ENCODE peak calls at places on chromosomes 11 and 22, in seven cellular contexts. V is colonic mucosa; O is left cardiac atrium; R is GM03348; U is skeletal muscle cell; D is activated effector memory CD4-positive, alpha-beta T cell treated with anti-CD3 and anti-CD28 coated beads, Interleukin-2, amount 50 U/mL, for 16 hours; H is heart left ventricle. K is an unnamed sample.

GRCh38 chr11:65180877-65181568 is 705 bp upstream of the CAPN1 start:
- DNase-seq in R (peak; percentile 91), U (no peak), V (peak; percentile 64), O (peak; percentile 62), H (peak; percentile 51), D (peak; percentile 86), K (no peak)

GRCh38 chr11:693415-693831 is 1.6 kb downstream of the DEAF1 start:
- DNase-seq in H (no peak), D (no peak), O (no peak), U (no peak), R (peak; percentile 43), V (no peak), K (no peak)

GRCh38 chr22:36252754-36253522 is at the start of gene APOL1:
- DNase-seq in D (peak; percentile 77), O (no peak), H (peak; percentile 73), V (peak; percentile 71), R (peak; percentile 40), U (no peak), K (no peak)

GRCh38 chr11:34251640-34251980 is 106.2 kb downstream of the ABTB2 start:
- DNase-seq in R (peak; percentile 57), U (no peak), H (no peak), D (no peak), O (no peak), V (no peak), K (no peak)

GRCh38 chr11:67372993-67373915 is at the start of gene CLCF1:
- DNase-seq in O (peak; percentile 80), V (peak; percentile 71), H (peak; percentile 76), R (peak; percentile 94), U (peak; percentile 71), D (peak; percentile 91), K (no peak)

GRCh38 chr11:129729823-129730222 is 85.8 kb upstream of the TMEM45B start:
- DNase-seq in U (no peak), R (no peak), H (no peak), V (no peak), O (no peak), D (no peak), K (no peak)

GRCh38 chr11:13347901-13348300 is 70.3 kb downstream of the BMAL1 start:
- DNase-seq in U (no peak), H (no peak), D (no peak), R (no peak), O (no peak), V (no peak), K (no peak)

GRCh38 chr11:79425463-79425862 is 15.4 kb downstream of the TENM4 start:
- DNase-seq in U (no peak), H (no peak), R (no peak), V (no peak), O (no peak), D (no peak), K (no peak)

GRCh38 chr22:34800265-34800664 is 265.7 kb upstream of the ISX start:
- DNase-seq in V (no peak), R (peak; percentile 6), O (no peak), D (no peak), U (peak; percentile 24), H (peak; percentile 8), K (no peak)

GRCh38 chr11:11163669-11164377 is 189.2 kb downstream of the CSNK2A3 start:
- DNase-seq in D (no peak), V (no peak), H (no peak), U (no peak), O (no peak), R (no peak), K (no peak)

GRCh38 chr11:119258180-119258579 is 52.0 kb downstream of the CBL start:
- DNase-seq in O (no peak), D (no peak), V (no peak), R (no peak), H (no peak), U (no peak), K (no peak)

GRCh38 chr11:56716379-56716854 is 17.5 kb downstream of the OR9G1 start:
- DNase-seq in H (no peak), O (no peak), D (no peak), R (no peak), U (no peak), V (no peak), K (no peak)

GRCh38 chr11:16777576-16777975 is 39.1 kb downstream of the C11orf58 start:
- DNase-seq in D (no peak), H (no peak), U (no peak), O (no peak), R (no peak), V (no peak), K (no peak)

GRCh38 chr11:37905707-37906417 is 1307.8 kb upstream of the RAG2 start:
- DNase-seq in D (no peak), U (no peak), O (no peak), H (no peak), R (no peak), V (no peak), K (no peak)

GRCh38 chr22:38951734-38952133 is 5.7 kb upstream of the APOBEC3A start:
- DNase-seq in H (no peak), U (no peak), V (no peak), R (no peak), O (no peak), D (peak; percentile 13), K (no peak)

GRCh38 chr11:44300881-44301855 is 8.8 kb downstream of the ALX4 start:
- DNase-seq in R (no peak), V (no peak), H (no peak), D (no peak), U (peak; percentile 31), O (no peak), K (no peak)

GRCh38 chr11:16613401-16614381 is 124.8 kb upstream of the C11orf58 start:
- DNase-seq in H (peak; percentile 89), O (peak; percentile 91), U (peak; percentile 16), D (peak; percentile 85), V (peak; percentile 83), R (peak; percentile 92), K (peak; percentile 79)

GRCh38 chr11:3849297-3849874 is 6.1 kb upstream of the STIM1 start:
- DNase-seq in R (peak; percentile 61), V (peak; percentile 56), O (no peak), U (no peak), D (no peak), H (no peak), K (no peak)

GRCh38 chr22:29539105-29539504 is 14.5 kb downstream of the THOC5 start:
- DNase-seq in R (no peak), H (no peak), O (no peak), D (peak; percentile 12), V (no peak), U (no peak), K (no peak)

GRCh38 chr11:58788355-58789023 is 56.0 kb downstream of the GLYATL2 start:
- DNase-seq in U (peak; percentile 5), H (peak; percentile 21), R (peak; percentile 63), D (peak; percentile 67), V (peak; percentile 45), O (no peak), K (peak; percentile 10)

GRCh38 chr11:106786251-106786650 is 232.0 kb downstream of the GUCY1A2 start:
- DNase-seq in O (no peak), U (no peak), D (no peak), V (no peak), H (no peak), R (no peak), K (no peak)

GRCh38 chr22:37502342-37503182 is 16.4 kb upstream of the MFNG start:
- DNase-seq in D (no peak), H (no peak), U (no peak), V (peak; percentile 95), O (no peak), R (no peak), K (no peak)

GRCh38 chr11:35623708-35624168 is 5.5 kb downstream of the FJX1 start:
- DNase-seq in O (no peak), H (no peak), V (no peak), D (no peak), R (no peak), U (peak; percentile 92), K (no peak)

GRCh38 chr11:11608783-11609232 is 13.0 kb downstream of the GALNT18 start:
- DNase-seq in R (peak; percentile 41), O (no peak), H (no peak), U (no peak), D (no peak), V (no peak), K (no peak)

GRCh38 chr11:206516-207212 is 535 bp downstream of the BET1L start:
- DNase-seq in R (peak; percentile 55), U (no peak), V (peak; percentile 59), D (peak; percentile 69), O (peak; percentile 43), H (peak; percentile 46), K (no peak)

GRCh38 chr22:20577045-20577444 is 69.6 kb downstream of the MED15 start:
- DNase-seq in H (no peak), D (no peak), U (no peak), V (no peak), O (no peak), R (no peak), K (no peak)

GRCh38 chr11:29280452-29280851 is 736.4 kb downstream of the KCNA4 start:
- DNase-seq in H (no peak), D (no peak), U (no peak), R (no peak), O (no peak), V (no peak), K (no peak)

GRCh38 chr11:74472030-74472429 is 4.7 kb upstream of the KCNE3 start:
- DNase-seq in R (no peak), V (no peak), O (no peak), D (no peak), U (no peak), H (no peak), K (no peak)

GRCh38 chr11:8838248-8838647 is 72.7 kb upstream of the AKIP1 start:
- DNase-seq in V (no peak), O (no peak), R (peak; percentile 69), D (no peak), U (peak; percentile 83), H (no peak), K (no peak)

GRCh38 chr11:35798983-35799382 is 136.4 kb downstream of the TRIM44 start:
- DNase-seq in H (no peak), D (no peak), V (no peak), O (no peak), U (no peak), R (no peak), K (no peak)

GRCh38 chr22:39309364-39309861 is 10.0 kb downstream of the RPL3 start:
- DNase-seq in U (no peak), V (no peak), O (peak; percentile 75), H (no peak), R (no peak), D (no peak), K (no peak)

GRCh38 chr11:116513894-116514293 is 258.9 kb downstream of the BUD13 start:
- DNase-seq in V (peak; percentile 59), O (no peak), D (no peak), R (peak; percentile 33), H (no peak), U (no peak), K (no peak)

GRCh38 chr22:43230983-43231723 is 44.2 kb upstream of the TTLL12 start:
- DNase-seq in D (peak; percentile 87), V (peak; percentile 55), H (peak; percentile 43), O (peak; percentile 43), U (no peak), R (peak; percentile 84), K (no peak)

GRCh38 chr11:42870480-42870879 is 441.3 kb upstream of the API5 start:
- DNase-seq in D (no peak), V (no peak), U (no peak), H (no peak), O (no peak), R (no peak), K (no peak)

GRCh38 chr11:134466909-134467567 is 55.0 kb upstream of the B3GAT1 start:
- DNase-seq in V (peak; percentile 50), H (no peak), D (no peak), U (no peak), R (no peak), O (no peak), K (no peak)

GRCh38 chr11:68905421-68906360 is 2.0 kb downstream of the IGHMBP2 start:
- DNase-seq in H (no peak), V (no peak), U (no peak), R (no peak), O (no peak), D (peak; percentile 44), K (no peak)

GRCh38 chr11:2302844-2303626 is 1.2 kb downstream of the TSPAN32 start:
- DNase-seq in O (peak; percentile 57), D (peak; percentile 63), R (no peak), U (no peak), V (peak; percentile 16), H (peak; percentile 82), K (no peak)

GRCh38 chr11:58433638-58434203 is 5.8 kb upstream of the OR5B2 start:
- DNase-seq in H (no peak), D (no peak), U (no peak), O (no peak), V (no peak), R (no peak), K (no peak)